ENCODE peak calls at places on chromosomes 2 and 18, in six cellular contexts. C is GM12865, D is transverse colon, X is lung, K is AG09309, Y is BE2C. A is an unnamed sample.
A peak's percentile ranks its signal among the peaks of the same experiment; 100 is the strongest.

GRCh38 chr18:26307161-26307773 is 81.0 kb downstream of the TAF4B start:
- DNase-seq in X (no peak), C (peak; percentile 76), D (no peak), K (no peak), Y (peak; percentile 13), A (peak; percentile 34)

GRCh38 chr2:174516495-174517378 is 29.9 kb upstream of the GPR155 start:
- DNase-seq in D (no peak), C (peak; percentile 34), Y (no peak), X (no peak), K (no peak), A (no peak)

GRCh38 chr2:125167820-125168219 is 1142.7 kb downstream of the CNTNAP5 start:
- DNase-seq in C (no peak), K (peak; percentile 65), X (no peak), Y (no peak), D (no peak), A (no peak)

GRCh38 chr2:200477667-200478121 is 32.2 kb downstream of the KCTD18 start:
- DNase-seq in K (no peak), C (no peak), Y (no peak), D (peak; percentile 24), X (no peak), A (no peak)

GRCh38 chr18:5040476-5040875 is 156.6 kb downstream of the AKAIN1 start:
- DNase-seq in K (no peak), X (no peak), Y (no peak), C (no peak), D (no peak), A (no peak)

GRCh38 chr2:127566576-127566975 is 31.1 kb downstream of the MYO7B start:
- DNase-seq in C (no peak), X (no peak), Y (no peak), D (no peak), K (no peak), A (no peak)

GRCh38 chr2:239153806-239154591 is 246.8 kb downstream of the HDAC4 start:
- DNase-seq in D (no peak), X (no peak), Y (no peak), C (no peak), K (no peak), A (no peak)

GRCh38 chr2:64404743-64405142 is 49.2 kb upstream of the LGALSL start:
- DNase-seq in K (no peak), X (peak; percentile 53), Y (no peak), D (peak; percentile 90), C (no peak), A (no peak)

GRCh38 chr2:122135353-122135947 is 380.0 kb downstream of the TSN start:
- DNase-seq in K (no peak), D (no peak), C (no peak), Y (no peak), X (no peak), A (no peak)

GRCh38 chr2:86788172-86788571 is 2.5 kb downstream of the CD8A start:
- DNase-seq in X (no peak), C (no peak), K (no peak), D (no peak), Y (no peak), A (no peak)

GRCh38 chr2:237729681-237730475 is 68.7 kb upstream of the RBM44 start:
- DNase-seq in K (no peak), D (no peak), Y (no peak), C (no peak), X (peak; percentile 9), A (no peak)

GRCh38 chr2:16100006-16100405 is 159.7 kb downstream of the MYCN start:
- DNase-seq in X (no peak), Y (no peak), K (no peak), C (no peak), D (no peak), A (no peak)

GRCh38 chr2:43305006-43305405 is 78.6 kb upstream of the ZFP36L2 start:
- DNase-seq in C (no peak), Y (no peak), D (no peak), X (no peak), K (no peak), A (no peak)

GRCh38 chr2:231250146-231250545 is 51.7 kb downstream of the ARMC9 start:
- DNase-seq in D (no peak), C (no peak), X (no peak), Y (no peak), K (peak; percentile 75), A (no peak)

GRCh38 chr2:35297403-35297802 is 1058.2 kb upstream of the CRIM1 start:
- DNase-seq in C (no peak), D (no peak), K (no peak), X (no peak), Y (no peak), A (no peak)

GRCh38 chr2:19949071-19949470 is 40.8 kb downstream of the WDR35 start:
- DNase-seq in C (no peak), Y (no peak), D (no peak), X (no peak), K (peak; percentile 24), A (no peak)

GRCh38 chr18:79857082-79857661 is 59.4 kb downstream of the KCNG2 start:
- DNase-seq in D (no peak), C (no peak), K (peak; percentile 10), X (no peak), Y (no peak), A (no peak)

GRCh38 chr18:21230436-21230835 is 11.6 kb upstream of the GREB1L start:
- DNase-seq in D (no peak), X (no peak), K (no peak), C (no peak), Y (no peak), A (no peak)

GRCh38 chr2:240300261-240300821 is 135.1 kb upstream of the GPC1 start:
- DNase-seq in K (no peak), X (peak; percentile 21), C (no peak), Y (no peak), D (no peak), A (no peak)

GRCh38 chr2:111149882-111150455 is 29.3 kb downstream of the BCL2L11 start:
- DNase-seq in Y (no peak), C (no peak), K (no peak), X (no peak), D (no peak), A (no peak)

GRCh38 chr18:512957-513356 is 12.5 kb upstream of the COLEC12 start:
- DNase-seq in X (no peak), C (no peak), D (no peak), K (no peak), Y (no peak), A (no peak)

GRCh38 chr2:170712653-170713279 is 2.4 kb upstream of the SP5 start:
- DNase-seq in D (no peak), C (no peak), X (no peak), K (no peak), Y (no peak), A (no peak)

GRCh38 chr2:133092571-133092970 is 422.6 kb upstream of the LYPD1 start:
- DNase-seq in Y (no peak), C (no peak), X (no peak), D (no peak), K (no peak), A (no peak)

GRCh38 chr18:59238385-59238784 is 18.4 kb downstream of the GRP start:
- DNase-seq in D (no peak), X (no peak), Y (no peak), K (no peak), C (no peak), A (no peak)

GRCh38 chr2:17538844-17539554 is 1.5 kb upstream of the VSNL1 start:
- DNase-seq in C (peak; percentile 37), K (no peak), X (peak; percentile 79), D (peak; percentile 80), Y (peak; percentile 77), A (no peak)

GRCh38 chr2:115738138-115738537 is 1295.7 kb downstream of the DPP10 start:
- DNase-seq in K (no peak), C (no peak), X (no peak), D (no peak), Y (no peak), A (no peak)

GRCh38 chr2:115739574-115739973 is 1297.1 kb downstream of the DPP10 start:
- DNase-seq in X (no peak), C (no peak), K (no peak), Y (no peak), D (no peak), A (no peak)
- TF ChIP-seq CTCF in X (no peak), C (no peak), K (no peak), Y (no peak), D (no peak), A (no peak)

GRCh38 chr18:62384068-62384467 is 59.0 kb downstream of the TNFRSF11A start:
- DNase-seq in D (no peak), Y (no peak), C (no peak), K (no peak), X (no peak), A (no peak)
- H3K4me3 ChIP-seq in D (no peak overlapping the region), Y (no peak overlapping the region), C (no peak overlapping the region), K (no peak overlapping the region), X (no peak overlapping the region), A (no peak overlapping the region)

GRCh38 chr2:142286618-142287017 is 155.8 kb upstream of the LRP1B start:
- DNase-seq in Y (peak; percentile 8), C (peak; percentile 46), D (no peak), X (no peak), K (no peak), A (no peak)
- TF ChIP-seq CTCF in Y (peak; percentile 60), C (peak; percentile 57), D (peak; percentile 13), X (no peak), K (no peak), A (peak; percentile 77)

GRCh38 chr18:50055474-50055873 is 139.5 kb downstream of the MYO5B start:
- DNase-seq in C (no peak), Y (no peak), D (no peak), X (no peak), K (no peak), A (no peak)
- H3K4me3 ChIP-seq in C (no peak overlapping the region), Y (no peak overlapping the region), D (no peak overlapping the region), X (no peak overlapping the region), K (no peak overlapping the region), A (no peak overlapping the region)

DNA sequence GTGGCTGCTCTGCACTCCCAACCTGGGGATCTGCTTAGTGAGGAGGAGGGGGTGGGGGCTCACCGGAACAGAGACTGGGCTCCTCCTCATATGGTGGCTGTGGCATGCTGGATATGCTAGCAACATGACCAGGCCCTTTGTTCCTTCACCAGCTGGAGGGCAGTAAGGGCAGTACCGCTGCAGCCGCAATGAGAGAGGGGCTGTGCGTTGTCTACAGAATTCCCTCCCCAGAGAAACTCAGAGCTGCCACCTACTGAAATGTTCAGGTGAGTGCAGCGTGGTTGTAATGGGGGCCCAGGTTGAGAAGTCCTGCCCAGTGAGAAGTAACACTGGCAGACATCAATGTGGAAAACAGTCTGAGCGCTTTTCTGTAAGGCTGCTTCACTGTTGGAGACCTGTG is 1211.9 kb upstream of the NXPH2 start:
- DNase-seq in K (no peak), X (no peak), C (no peak), D (no peak), Y (no peak), A (no peak)
- TF ChIP-seq CTCF in K (no peak), X (no peak), C (no peak), D (no peak), Y (peak; percentile 18), A (no peak)